ENCODE peak calls at places on chromosomes 5 and 9, in six cellular contexts. E is tibial nerve, I is heart left ventricle, M is HCT116, F is adrenal gland, H is A549. Y is an unnamed sample.
A peak's percentile ranks its signal among the peaks of the same experiment; 100 is the strongest.

GRCh38 chr5:11801061-11801460 is 103.2 kb downstream of the CTNND2 start:
- DNase-seq in E (no peak), I (no peak), M (no peak), F (no peak), H (no peak), Y (no peak)

GRCh38 chr9:33614001-33614687 is 90.1 kb downstream of the ANKRD18B start:
- DNase-seq in E (no peak), I (no peak), M (no peak), F (no peak), H (no peak), Y (no peak)

GRCh38 chr5:93721045-93721444 is 20.4 kb downstream of the POU5F2 start:
- DNase-seq in E (no peak), I (no peak), M (no peak), F (no peak), H (no peak), Y (no peak)

GRCh38 chr9:109912726-109913460 is 132.9 kb downstream of the PALM2AKAP2 start:
- DNase-seq in E (no peak), I (no peak), M (no peak), F (no peak), H (no peak), Y (no peak)

GRCh38 chr9:135960328-135961276 is 571 bp downstream of the UBAC1 start:
- DNase-seq in E (peak; percentile 23), I (peak; percentile 35), M (no peak), F (no peak), H (no peak), Y (peak; percentile 79)

GRCh38 chr5:2223303-2223702 is 340.6 kb upstream of the IRX4 start:
- DNase-seq in E (no peak), I (no peak), M (no peak), F (no peak), H (no peak), Y (no peak)

GRCh38 chr5:75677607-75678006 is 39.6 kb downstream of the POC5 start:
- DNase-seq in E (no peak), I (no peak), M (no peak), F (no peak), H (no peak), Y (no peak)

GRCh38 chr5:72066658-72067057 is 40.6 kb upstream of the MAP1B start:
- DNase-seq in E (no peak), I (no peak), M (peak; percentile 10), F (no peak), H (peak; percentile 80), Y (peak; percentile 52)

GRCh38 chr5:175861337-175862130 is 9.8 kb upstream of the CPLX2 start:
- DNase-seq in E (no peak), I (no peak), M (peak; percentile 98), F (peak; percentile 43), H (peak; percentile 96), Y (no peak)

GRCh38 chr9:15977438-15977837 is 424.6 kb downstream of the CCDC171 start:
- DNase-seq in E (no peak), I (no peak), M (no peak), F (no peak), H (no peak), Y (no peak)

GRCh38 chr5:148816357-148816756 is 10.1 kb upstream of the ADRB2 start:
- DNase-seq in E (no peak), I (no peak), M (no peak), F (no peak), H (no peak), Y (no peak)

GRCh38 chr9:26947736-26948135 is 694 bp upstream of the PLAA start:
- DNase-seq in E (no peak), I (no peak), M (no peak), F (no peak), H (no peak), Y (no peak)

GRCh38 chr5:109454726-109455505 is 45.1 kb upstream of the PJA2 start:
- DNase-seq in E (no peak), I (no peak), M (no peak), F (no peak), H (no peak), Y (no peak)

GRCh38 chr9:93391898-93392297 is 59.6 kb upstream of the FAM120A start:
- DNase-seq in E (no peak), I (no peak), M (no peak), F (no peak), H (no peak), Y (no peak)

GRCh38 chr5:160369990-160370712 is at the start of gene C1QTNF2:
- DNase-seq in E (no peak), I (peak; percentile 62), M (no peak), F (peak; percentile 58), H (peak; percentile 6), Y (peak; percentile 57)

GRCh38 chr5:39713224-39713911 is 288.6 kb upstream of the DAB2 start:
- DNase-seq in E (peak; percentile 15), I (no peak), M (no peak), F (no peak), H (peak; percentile 78), Y (no peak)

GRCh38 chr9:92664394-92665152 is 5.4 kb downstream of the IPPK start:
- DNase-seq in E (no peak), I (no peak), M (no peak), F (no peak), H (no peak), Y (no peak)

GRCh38 chr9:96317335-96317980 is 15.5 kb upstream of the HSD17B3 start:
- DNase-seq in E (peak; percentile 61), I (no peak), M (peak; percentile 41), F (peak; percentile 17), H (peak; percentile 69), Y (peak; percentile 87)

DNA sequence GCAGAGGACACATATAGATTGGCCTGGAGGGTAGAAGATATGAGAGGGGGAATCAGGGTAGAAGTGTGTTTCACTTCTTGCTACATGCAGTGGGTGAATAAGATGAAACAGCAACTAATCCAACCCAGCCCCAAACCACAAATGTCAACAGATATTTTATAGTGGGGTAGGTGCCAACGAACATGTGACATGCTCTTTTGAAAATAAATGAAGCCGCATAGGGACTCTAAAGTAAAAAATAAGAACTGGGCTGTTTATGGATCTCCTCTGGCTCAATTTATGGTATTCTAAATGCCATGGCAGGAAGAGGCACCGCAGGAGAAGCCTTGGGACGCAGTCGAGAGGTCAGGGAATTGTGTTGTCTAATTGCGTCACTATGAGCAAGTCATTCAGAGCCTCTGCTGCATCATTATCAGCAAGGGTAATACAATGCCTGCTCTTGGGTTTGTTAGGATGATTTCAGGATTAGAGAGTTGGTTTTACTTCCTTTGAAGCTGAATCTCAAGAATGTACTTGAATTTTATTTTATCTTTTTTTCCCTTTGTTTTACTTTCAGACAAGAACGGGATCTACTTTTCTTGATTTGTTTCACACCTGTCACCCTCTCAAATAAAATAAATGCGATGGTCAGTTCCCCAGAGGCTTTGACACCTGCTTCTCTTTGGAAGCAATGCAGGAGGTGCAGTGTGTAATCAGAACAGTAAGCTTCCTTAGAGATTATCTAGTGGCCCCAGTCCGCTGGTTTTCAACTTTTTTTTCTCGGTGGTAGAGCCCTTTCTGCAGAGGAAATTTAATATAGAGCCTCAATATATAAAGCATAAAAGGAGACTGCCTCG is 375.6 kb upstream of the CLINT1 start:
- DNase-seq in E (no peak), I (no peak), M (no peak), F (no peak), H (no peak), Y (no peak)
- TF ChIP-seq POLR2A in E (no peak), I (no peak), M (no peak), F (no peak), H (no peak), Y (no peak)

DNA sequence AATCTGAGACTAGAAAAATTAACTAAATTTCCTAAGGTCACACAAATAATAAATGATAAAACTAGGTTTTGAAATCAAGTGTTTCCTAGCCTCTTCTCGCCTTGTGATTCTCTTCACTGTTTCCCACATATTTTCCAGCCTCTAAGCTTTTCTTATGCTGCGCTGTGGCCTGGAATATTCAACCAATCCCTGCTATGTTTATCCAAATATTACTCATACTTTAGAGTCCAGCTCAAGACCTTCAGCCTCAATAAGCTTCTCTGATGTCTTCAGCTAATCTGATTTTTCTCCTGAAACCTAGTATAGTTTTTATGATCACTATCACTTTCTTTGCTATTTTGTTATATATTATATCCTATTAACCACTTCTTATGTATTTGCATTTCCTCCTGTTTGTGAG is 303.1 kb upstream of the CDH6 start:
- DNase-seq in E (no peak), I (no peak), M (no peak), F (no peak), H (no peak), Y (no peak)
- TF ChIP-seq POLR2A in E (no peak), I (no peak), M (no peak), F (no peak), H (no peak), Y (no peak)

GRCh38 chr9:98120476-98120875 is 1.5 kb upstream of the TRIM14 start:
- DNase-seq in E (no peak), I (no peak), M (no peak), F (no peak), H (no peak), Y (no peak)

GRCh38 chr9:98121096-98121495 is 2.1 kb upstream of the TRIM14 start:
- DNase-seq in E (no peak), I (no peak), M (no peak), F (no peak), H (peak; percentile 38), Y (no peak)

GRCh38 chr9:98118640-98119601 is at the start of gene TRIM14:
- DNase-seq in E (no peak), I (peak; percentile 61), M (peak; percentile 18), F (peak; percentile 58), H (peak; percentile 47), Y (peak; percentile 98)

DNA sequence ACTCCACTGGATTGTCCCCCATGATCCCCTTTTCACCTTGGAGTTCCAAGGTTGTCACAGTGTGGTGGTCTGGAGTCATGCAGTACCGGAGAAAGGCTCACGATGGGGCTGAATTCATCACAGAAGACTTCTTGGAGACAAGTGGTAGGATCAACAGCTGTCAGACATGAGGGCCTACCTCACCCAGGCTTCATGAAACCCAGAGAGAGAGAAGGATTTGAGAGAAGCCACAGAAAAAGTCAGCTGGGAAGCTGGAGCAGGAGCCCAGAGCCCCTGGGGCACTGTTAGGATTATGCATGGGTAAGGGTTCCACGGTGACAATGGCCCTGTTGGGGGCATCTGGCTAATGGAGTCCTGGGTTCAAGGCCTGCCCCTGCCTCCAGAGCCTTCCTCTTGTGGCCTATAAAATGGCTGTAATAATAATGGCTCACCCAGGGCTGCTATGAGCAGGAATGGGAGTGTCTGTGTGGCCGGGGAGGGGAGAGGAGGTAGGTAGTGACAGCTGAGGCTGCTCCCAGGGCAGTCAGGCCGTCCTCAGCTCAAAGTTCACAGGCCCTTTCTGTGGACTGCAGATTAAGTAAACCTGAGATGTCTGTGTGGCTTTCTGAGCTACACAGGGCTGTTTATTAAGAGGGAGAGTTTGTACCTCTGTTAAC is 910 bp downstream of the TRIM14 start:
- DNase-seq in E (no peak), I (no peak), M (peak; percentile 24), F (no peak), H (peak; percentile 62), Y (peak; percentile 76)
- TF ChIP-seq POLR2A in E (no peak), I (no peak), M (no peak), F (no peak), H (no peak), Y (no peak)

GRCh38 chr9:128455849-128456612 is at the start of gene ODF2:
- DNase-seq in E (peak; percentile 97), I (peak; percentile 99), M (peak; percentile 87), F (peak; percentile 98), H (peak; percentile 96), Y (peak; percentile 99)
- TF ChIP-seq POLR2A in E (no peak), I (peak; percentile 48), M (peak; percentile 73), F (peak; percentile 54), H (peak; percentile 55), Y (peak; percentile 84)

DNA sequence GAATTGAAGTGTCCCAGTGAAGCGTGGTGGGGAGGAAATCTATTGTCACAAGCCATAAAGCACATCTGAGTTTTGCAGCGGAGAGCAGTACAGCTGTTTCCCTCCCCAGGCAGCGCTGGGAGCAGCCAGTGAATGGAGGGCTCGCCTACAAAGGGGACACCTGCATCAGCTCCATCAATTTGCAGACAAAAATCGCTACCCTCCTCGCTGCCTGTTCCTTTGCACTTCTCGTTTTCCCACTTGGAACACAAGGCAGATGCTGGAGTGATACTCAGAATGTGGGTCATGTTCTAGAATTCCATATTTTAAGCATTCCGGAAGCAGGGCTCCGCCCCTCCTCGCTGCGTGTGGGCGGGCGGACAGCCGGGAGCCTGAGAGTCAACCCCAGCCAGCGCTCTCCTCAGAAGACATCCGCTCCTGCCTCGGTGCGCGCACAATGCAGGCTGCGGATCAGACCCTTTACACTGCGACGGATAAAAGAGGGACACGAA is 92.1 kb downstream of the LMNB1 start:
- DNase-seq in E (no peak), I (peak; percentile 40), M (no peak), F (no peak), H (no peak), Y (no peak)
- TF ChIP-seq POLR2A in E (no peak), I (no peak), M (no peak), F (no peak), H (no peak), Y (no peak)